ENCODE peak calls at places on chromosomes 6 and 20, in nine cellular contexts. H is ELR, T is PC-9, S is activated gamma-delta T cell treated with Interleukin-2 at 50 U/mL for 16 hours, D is endodermal cell, F is SW 1271, I is RKO, Q is OCI-LY7, C is T-cell. Y is an unnamed sample.

GRCh38 chr6:16157909-16158308 is 29.0 kb downstream of the MYLIP start:
- DNase-seq in Q (no peak), H (no peak), D (no peak), I (no peak), T (no peak), C (no peak), S (no peak), F (no peak), Y (no peak)

GRCh38 chr6:111625511-111626331 is 20.0 kb upstream of the TRAF3IP2 start:
- DNase-seq in S (no peak), C (no peak), F (no peak), T (no peak), H (peak), D (no peak), I (no peak), Q (no peak), Y (no peak)

GRCh38 chr20:32911355-32911754 is 52.6 kb downstream of the EFCAB8 start:
- DNase-seq in I (no peak), C (no peak), T (no peak), H (no peak), F (no peak), D (no peak), Q (no peak), S (no peak), Y (no peak)

GRCh38 chr20:32737371-32738223 is 5.7 kb downstream of the COMMD7 start:
- DNase-seq in S (peak), T (no peak), Q (no peak), C (peak), H (peak), I (peak), D (no peak), F (no peak), Y (no peak)

GRCh38 chr6:166589786-166590574 is 3.5 kb upstream of the RAMACL start:
- DNase-seq in C (no peak), S (no peak), I (no peak), F (no peak), H (no peak), T (no peak), Q (no peak), D (peak), Y (no peak)

GRCh38 chr6:134173936-134174789 is 121.7 kb upstream of the SLC2A12 start:
- DNase-seq in S (peak), H (peak), F (peak), C (peak), Q (peak), I (peak), D (peak), T (peak), Y (peak)

GRCh38 chr6:100488231-100488630 is 23.5 kb upstream of the SIM1 start:
- DNase-seq in H (no peak), D (no peak), C (no peak), I (no peak), Q (no peak), F (no peak), S (no peak), T (no peak), Y (no peak)

GRCh38 chr6:28947831-28948270 is 24.1 kb upstream of the TRIM27 start:
- DNase-seq in I (peak), C (no peak), F (peak), T (peak), S (no peak), D (no peak), Q (no peak), H (peak), Y (no peak)